ENCODE peak calls at places on chromosomes 2 and 18, in seven cellular contexts. W is SJSA1, R is HCT116, J is osteoblast, L is vagina, N is pancreas, H is right lobe of liver. Q is an unnamed sample. For H3K27me3 and H3K4me1, the result is how much of the 10 kb centered on the place peaks cover.

GRCh38 chr2:226215902-226216503 is 583.6 kb downstream of the IRS1 start:
- DNase-seq in H (peak), R (peak), N (peak), W (peak), J (peak), L (no peak), Q (peak)

GRCh38 chr2:173397539-173397938 is 42.9 kb downstream of the CDCA7 start:
- DNase-seq in J (no peak), L (no peak), R (peak), H (no peak), N (no peak), W (no peak), Q (no peak)

GRCh38 chr2:149101818-149102217 is 63.3 kb downstream of the LYPD6B start:
- DNase-seq in N (no peak), W (no peak), J (no peak), H (no peak), R (no peak), L (no peak), Q (no peak)

GRCh38 chr2:27428978-27429541 is 629 bp downstream of the NRBP1 start:
- DNase-seq in R (peak), W (peak), J (peak), H (peak), N (peak), L (no peak), Q (peak)

GRCh38 chr18:12639990-12640880 is 17.7 kb downstream of the SPIRE1 start:
- DNase-seq in L (no peak), R (no peak), N (no peak), W (peak), J (peak), H (no peak), Q (no peak)

GRCh38 chr2:241530571-241530970 is 22.2 kb upstream of the STK25 start:
- DNase-seq in W (no peak), H (no peak), N (no peak), J (peak), L (no peak), R (no peak), Q (no peak)

GRCh38 chr2:45938649-45939511 is 287.4 kb downstream of the PRKCE start:
- DNase-seq in H (peak), N (peak), W (peak), L (no peak), J (peak), R (peak), Q (peak)

GRCh38 chr2:44759823-44760222 is 181.7 kb upstream of the SIX3 start:
- DNase-seq in H (no peak), R (no peak), N (no peak), J (no peak), L (no peak), W (no peak), Q (no peak)

GRCh38 chr2:30301551-30301950 is 70.2 kb downstream of the LBH start:
- DNase-seq in H (no peak), R (no peak), W (peak), J (peak), L (no peak), N (no peak), Q (peak)

GRCh38 chr18:44592639-44593038 is 88.0 kb upstream of the SETBP1 start:
- DNase-seq in J (peak), R (no peak), W (peak), H (no peak), N (no peak), L (no peak), Q (no peak)

DNA sequence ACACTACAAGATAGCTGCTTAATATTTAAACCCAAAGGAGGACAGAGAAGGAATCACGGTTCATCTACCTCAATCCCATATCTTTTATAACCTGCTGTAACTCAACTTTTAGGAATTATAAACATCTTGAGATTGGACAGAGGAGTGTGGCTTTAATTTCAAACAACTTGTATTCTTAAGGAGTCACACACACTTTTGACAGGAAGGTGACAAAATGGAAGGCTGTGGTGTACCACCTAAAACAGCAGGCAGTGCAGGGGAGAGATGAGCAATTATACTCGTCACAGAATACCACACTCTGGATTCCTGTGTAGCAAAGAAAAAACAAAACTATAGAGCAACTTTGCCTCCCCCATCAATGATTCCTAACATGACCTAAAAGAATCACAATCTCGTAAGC is 194.8 kb downstream of the ZEB2 start:
- DNase-seq in H (no peak), N (no peak), R (no peak), J (no peak), W (no peak), L (no peak), Q (no peak)
- H3K27me3 ChIP-seq in H (under half), N (under half), R (under half), J (under half), W (under half), L (under half), Q (under half)

DNA sequence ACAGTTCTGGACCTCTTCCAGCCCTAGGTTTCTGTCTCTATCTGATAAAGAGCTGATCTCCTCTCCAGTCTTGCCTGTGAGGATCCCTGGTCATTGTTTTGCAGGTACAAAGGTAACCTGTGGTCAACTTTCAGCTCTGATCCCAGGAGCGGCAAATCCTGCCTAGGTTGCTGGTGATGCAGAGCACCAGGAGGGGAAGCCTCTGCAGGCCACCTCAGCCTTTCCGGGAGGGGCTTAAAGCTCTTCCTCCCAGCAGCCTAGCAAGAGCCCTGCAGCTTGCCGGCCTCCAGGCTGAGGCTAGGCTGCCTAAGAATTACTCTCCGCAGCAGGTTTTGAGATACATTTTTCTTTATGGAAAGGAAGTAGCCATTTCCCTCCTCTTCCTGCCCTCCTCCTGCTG is 69.9 kb upstream of the WIPF1 start:
- DNase-seq in W (no peak), N (no peak), R (no peak), H (no peak), L (no peak), J (no peak), Q (no peak)
- H3K4me1 ChIP-seq in W (under half), N (under half), R (under half), H (under half), L (half or more), J (under half), Q (under half)

DNA sequence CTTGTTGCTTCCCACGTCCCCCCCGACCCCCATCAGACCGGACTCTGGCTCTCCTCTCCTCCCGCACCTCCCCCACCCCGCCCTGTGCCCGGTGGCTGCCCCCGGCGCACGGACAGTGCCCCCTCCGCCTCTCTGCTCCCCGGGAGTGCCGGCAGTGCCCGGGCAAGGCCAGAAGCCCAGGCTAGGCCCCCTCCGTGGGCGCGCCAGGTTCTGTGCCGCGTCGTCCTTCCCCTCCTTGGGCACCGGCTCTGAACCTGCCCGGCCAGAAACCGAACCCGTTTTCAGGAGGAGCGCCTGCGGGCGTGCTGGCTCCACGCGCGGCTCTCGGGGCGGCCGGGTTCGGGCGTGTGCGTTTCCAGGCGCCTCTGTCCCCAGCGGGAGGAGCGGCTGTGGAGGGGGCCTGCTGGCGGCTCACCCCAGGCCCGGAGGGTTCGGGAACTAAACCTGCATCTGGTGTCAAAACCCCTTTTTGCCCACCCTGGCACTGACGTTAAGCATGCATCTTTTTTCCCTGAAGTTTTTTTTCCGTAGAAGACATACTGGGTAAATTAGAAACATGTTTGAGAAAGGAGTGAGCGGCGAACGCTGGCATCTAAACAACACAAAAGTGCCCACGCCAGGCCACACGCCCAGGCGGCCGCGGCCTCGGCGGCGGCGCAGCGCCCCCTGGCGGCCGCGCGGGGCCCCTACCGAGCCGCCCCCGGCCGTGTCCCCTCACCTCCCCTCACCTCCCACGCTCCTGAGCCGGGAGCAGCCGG is 123.9 kb upstream of the SLC1A4 start:
- DNase-seq in W (peak), L (no peak), J (peak), H (peak), N (peak), R (no peak), Q (peak)
- H3K27me3 ChIP-seq in W (under half), L (under half), J (under half), H (under half), N (under half), R (under half), Q (under half)

GRCh38 chr2:205705511-205706397 is 23.5 kb downstream of the NRP2 start:
- DNase-seq in J (no peak), W (no peak), N (no peak), L (no peak), R (no peak), H (no peak), Q (no peak)
- H3K4me1 ChIP-seq in J (half or more), W (half or more), N (under half), L (half or more), R (under half), H (under half), Q (under half)

DNA sequence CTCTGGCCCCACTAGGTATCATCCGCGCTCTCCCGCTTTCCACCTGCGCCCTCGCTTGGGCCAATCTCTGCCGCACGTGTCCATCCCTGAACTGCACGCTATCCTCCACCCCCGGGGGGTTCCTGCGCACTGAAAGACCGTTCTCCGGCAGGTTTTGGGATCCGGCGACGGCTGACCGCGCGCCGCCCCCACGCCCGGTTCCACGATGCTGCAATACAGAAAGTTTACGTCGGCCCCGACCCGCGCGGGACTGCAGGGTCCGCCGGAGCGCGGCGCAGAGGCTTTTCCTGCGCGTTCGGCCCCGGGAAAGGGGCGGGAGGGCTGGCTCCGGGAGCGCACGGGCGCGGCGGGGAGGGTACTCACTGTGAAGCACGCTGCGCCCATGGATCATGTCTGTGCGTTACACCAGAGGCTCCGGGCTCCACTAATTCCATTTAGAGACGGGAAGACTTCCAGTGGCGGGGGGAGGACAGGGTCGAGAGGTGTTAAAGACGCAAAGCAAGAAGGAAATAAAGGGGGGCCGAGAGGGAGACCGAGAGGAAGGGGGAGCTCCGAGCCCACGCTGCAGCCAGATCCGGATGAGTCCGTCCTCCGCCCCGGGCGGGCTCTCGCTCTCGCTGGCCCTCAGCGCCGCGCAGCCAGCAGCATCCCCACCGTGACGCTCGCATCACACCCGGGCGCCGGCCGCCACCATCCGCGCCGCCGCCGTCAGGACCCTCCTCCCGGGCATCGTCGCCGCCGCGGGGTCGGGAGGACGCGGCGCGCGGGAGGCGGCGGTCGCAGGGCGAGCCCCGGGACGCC is 686 bp downstream of the NETO1 start:
- DNase-seq in W (no peak), N (no peak), R (no peak), L (no peak), H (no peak), J (peak), Q (no peak)
- H3K27me3 ChIP-seq in W (under half), N (under half), R (under half), L (under half), H (under half), J (under half), Q (under half)

GRCh38 chr2:213148572-213149331 is 2.7 kb downstream of the IKZF2 start:
- DNase-seq in W (no peak), J (no peak), R (no peak), L (no peak), N (no peak), H (no peak), Q (no peak)

GRCh38 chr2:213151437-213152064 is at the start of gene IKZF2:
- DNase-seq in R (peak), H (peak), N (peak), W (peak), J (peak), L (no peak), Q (peak)

GRCh38 chr2:213149332-213149875 is 2.0 kb downstream of the IKZF2 start:
- DNase-seq in J (no peak), H (no peak), W (no peak), R (no peak), N (peak), L (no peak), Q (no peak)

GRCh38 chr2:213150315-213150951 is 979 bp downstream of the IKZF2 start:
- DNase-seq in R (no peak), L (no peak), W (no peak), J (peak), H (no peak), N (peak), Q (no peak)

DNA sequence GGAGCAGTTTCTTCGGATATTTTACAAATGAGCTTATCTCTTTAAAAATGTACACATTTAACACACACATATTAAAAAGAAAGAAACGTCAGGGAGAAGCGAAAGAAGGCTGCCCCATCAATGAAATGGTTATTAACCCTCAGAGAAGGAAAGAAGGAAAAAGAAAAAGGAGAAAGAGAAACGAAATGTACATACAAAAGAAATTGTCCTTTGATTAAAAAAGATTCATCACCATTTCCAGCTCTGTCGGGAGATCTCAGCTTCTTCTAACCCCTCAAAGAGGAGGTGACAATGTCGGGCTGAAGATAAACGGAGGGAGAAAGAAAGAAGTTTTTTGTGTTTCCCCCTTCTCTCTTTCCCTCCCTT is 1.5 kb downstream of the IKZF2 start:
- DNase-seq in H (no peak), L (no peak), R (no peak), N (no peak), W (no peak), J (no peak), Q (no peak)
- H3K4me1 ChIP-seq in H (under half), L (under half), R (under half), N (under half), W (under half), J (under half), Q (under half)